ENCODE peak calls at places on chromosomes 5 and 9, in nine cellular contexts. T is mesothelial cell of epicardium; G is stimulated activated CD4-positive, alpha-beta T cell treated with anti-CD3 and anti-CD28 coated beads, Interleukin-4, amount 100 ng/mL, for 24 hours; B is NCI-H1436; F is activated CD4-positive, alpha-beta T cell treated with anti-CD3 and anti-CD28 coated beads for 24 hours; P is HFF-Myc; D is NCI-H1105; E is cardiac fibroblast; Q is NCI-H510A treated with DMSO at 0.1 percent for 48 hours. L is an unnamed sample.

GRCh38 chr5:3601060-3601710 is 5.6 kb downstream of the IRX1 start:
- DNase-seq in P (no peak), T (no peak), Q (no peak), F (no peak), E (no peak), G (no peak), D (no peak), B (no peak), L (no peak)

GRCh38 chr5:115186794-115187193 is 17.1 kb upstream of the TRIM36 start:
- DNase-seq in G (no peak), D (no peak), T (no peak), F (no peak), B (no peak), E (no peak), P (no peak), Q (no peak), L (no peak)

GRCh38 chr5:56696900-56697299 is 118.4 kb upstream of the MAP3K1 start:
- DNase-seq in T (no peak), B (no peak), G (no peak), F (no peak), P (peak; percentile 61), E (peak; percentile 44), D (no peak), Q (no peak), L (no peak)

GRCh38 chr5:103295871-103296270 is 37.3 kb downstream of the MACIR start:
- DNase-seq in T (no peak), P (no peak), F (no peak), G (no peak), Q (no peak), B (no peak), E (no peak), D (no peak), L (no peak)

GRCh38 chr5:149834246-149834855 is 104.2 kb downstream of the PPARGC1B start:
- DNase-seq in P (peak; percentile 75), E (peak; percentile 95), B (peak; percentile 58), G (peak; percentile 59), T (no peak), F (peak; percentile 29), D (peak; percentile 53), Q (peak; percentile 86), L (peak; percentile 17)

GRCh38 chr5:6703791-6704190 is 9.4 kb upstream of the TENT4A start:
- DNase-seq in Q (no peak), B (no peak), D (no peak), T (no peak), G (no peak), P (no peak), F (no peak), E (no peak), L (no peak)

GRCh38 chr5:125882061-125882460 is 541.1 kb upstream of the GRAMD2B start:
- DNase-seq in B (no peak), D (no peak), T (no peak), Q (no peak), P (no peak), F (no peak), G (no peak), E (no peak), L (no peak)

GRCh38 chr5:72353046-72353445 is 32.9 kb downstream of the PTCD2 start:
- DNase-seq in B (no peak), T (no peak), D (no peak), F (no peak), E (peak; percentile 68), P (no peak), Q (no peak), G (no peak), L (no peak)

GRCh38 chr9:14158911-14159310 is 155.0 kb downstream of the NFIB start:
- DNase-seq in G (no peak), F (no peak), B (no peak), E (peak; percentile 32), P (no peak), Q (no peak), D (no peak), T (no peak), L (no peak)

L was measured in NCI-H1930.